ENCODE peak calls at places on chromosomes 7 and 10, in ten cellular contexts. B is osteocyte; F is caudate nucleus; E is epithelial cell of esophagus; L is CD8-positive, alpha-beta T cell; A is C1 segment of cervical spinal cord; R is H1; D is NCI-H774; G is hypothalamus; Y is nephron progenitor cell. X is an unnamed sample.

GRCh38 chr7:157011333-157012112 is 1.1 kb upstream of the MNX1 start:
- DNase-seq in F (no peak), A (no peak), R (peak), Y (no peak), G (no peak), L (no peak), B (no peak), D (no peak), E (no peak), X (no peak)

GRCh38 chr7:98681496-98681895 is 64.4 kb downstream of the NPTX2 start:
- DNase-seq in D (peak), L (no peak), A (no peak), F (no peak), G (no peak), B (no peak), E (no peak), R (no peak), Y (no peak), X (no peak)

GRCh38 chr7:123637203-123637602 is 18.5 kb upstream of the LMOD2 start:
- DNase-seq in B (no peak), G (no peak), R (no peak), F (no peak), Y (no peak), E (peak), A (no peak), L (no peak), D (no peak), X (no peak)

GRCh38 chr10:28797904-28798371 is 120.6 kb downstream of the BAMBI start:
- DNase-seq in L (no peak), G (no peak), Y (no peak), B (no peak), E (no peak), F (no peak), A (no peak), R (no peak), D (no peak), X (no peak)

GRCh38 chr10:129169115-129169514 is 297.9 kb upstream of the MGMT start:
- DNase-seq in A (no peak), R (no peak), F (no peak), G (no peak), B (no peak), E (no peak), L (no peak), D (no peak), Y (no peak), X (no peak)

GRCh38 chr10:75111367-75111905 is at the start of gene SAMD8:
- DNase-seq in B (peak), Y (peak), A (peak), E (peak), F (peak), L (peak), R (peak), G (peak), D (peak), X (peak)

GRCh38 chr10:47223236-47223635 is 76.8 kb upstream of the GDF10 start:
- DNase-seq in F (no peak), R (no peak), Y (no peak), D (no peak), L (no peak), B (no peak), A (no peak), E (no peak), G (no peak), X (no peak)

GRCh38 chr7:114405427-114405826 is 9.2 kb upstream of the FOXP2 start:
- DNase-seq in G (no peak), A (no peak), L (no peak), Y (no peak), D (no peak), B (no peak), R (no peak), E (peak), F (no peak), X (peak)

GRCh38 chr10:123236122-123236521 is 81.9 kb downstream of the BUB3 start:
- DNase-seq in B (peak), D (no peak), A (no peak), L (no peak), G (no peak), E (no peak), F (no peak), Y (no peak), R (no peak), X (no peak)

GRCh38 chr7:70726951-70727378 is 405.0 kb upstream of the GALNT17 start:
- DNase-seq in E (no peak), F (no peak), L (no peak), R (no peak), G (no peak), A (no peak), B (no peak), D (no peak), Y (no peak), X (no peak)

GRCh38 chr7:19327011-19327410 is 181.8 kb upstream of the FERD3L start:
- DNase-seq in D (no peak), F (no peak), A (no peak), Y (no peak), E (no peak), G (no peak), B (no peak), L (no peak), R (no peak), X (no peak)